ENCODE peak calls at places on chromosome 12, in seven cellular contexts. C is lung; Q is PC-3; A is SK-N-SH; F is K562; E is CD8-positive, alpha-beta T cell; Y is psoas muscle. H is an unnamed sample.
A peak's percentile ranks its signal among the peaks of the same experiment; 100 is the strongest.

GRCh38 chr12:105414088-105414487 is 83.6 kb downstream of the C12orf75 start:
- DNase-seq in Y (no peak), A (no peak), Q (no peak), F (no peak), C (no peak), E (no peak), H (no peak)

GRCh38 chr12:55875704-55876103 is 33.0 kb upstream of the MMP19 start:
- DNase-seq in Q (no peak), A (no peak), F (no peak), E (no peak), C (no peak), Y (no peak), H (no peak)

GRCh38 chr12:32083489-32083888 is 23.2 kb upstream of the BICD1 start:
- DNase-seq in Q (peak; percentile 59), F (no peak), C (no peak), A (no peak), Y (no peak), E (no peak), H (no peak)

GRCh38 chr12:62827855-62828254 is 107.1 kb downstream of the PPM1H start:
- DNase-seq in C (no peak), F (no peak), E (no peak), Q (no peak), A (no peak), Y (no peak), H (no peak)

GRCh38 chr12:4025420-4026358 is 152.5 kb upstream of the PARP11 start:
- DNase-seq in Q (no peak), C (no peak), Y (no peak), E (no peak), F (no peak), A (no peak), H (no peak)

GRCh38 chr12:102480401-102480800 is at the start of gene IGF1:
- DNase-seq in A (no peak), F (peak; percentile 65), E (no peak), C (no peak), Y (no peak), Q (no peak), H (no peak)

GRCh38 chr12:113980537-113981337 is 14.6 kb upstream of the RBM19 start:
- DNase-seq in E (no peak), A (peak; percentile 57), C (no peak), Y (no peak), Q (peak; percentile 80), F (peak; percentile 62), H (no peak)

GRCh38 chr12:55972906-55973597 is 826 bp upstream of the RAB5B start:
- DNase-seq in Q (no peak), F (no peak), C (no peak), A (no peak), Y (no peak), E (no peak), H (no peak)

GRCh38 chr12:51070004-51070403 is 13.4 kb downstream of the CSRNP2 start:
- DNase-seq in C (peak; percentile 46), Y (no peak), A (no peak), Q (no peak), F (no peak), E (no peak), H (no peak)

GRCh38 chr12:71636704-71637115 is 26.9 kb downstream of the ZFC3H1 start:
- DNase-seq in C (no peak), A (peak; percentile 53), Q (peak; percentile 84), Y (no peak), E (no peak), F (peak; percentile 50), H (no peak)

GRCh38 chr12:113781415-113782198 is 184.5 kb downstream of the RBM19 start:
- DNase-seq in Y (no peak), E (no peak), C (no peak), Q (peak; percentile 80), A (no peak), F (no peak), H (no peak)

GRCh38 chr12:2958432-2959193 is 584 bp upstream of the TEAD4 start:
- DNase-seq in Q (peak; percentile 80), F (peak; percentile 90), E (no peak), A (peak; percentile 89), C (peak; percentile 70), Y (peak; percentile 72), H (no peak)

GRCh38 chr12:12718853-12719252 is 1.7 kb downstream of the CDKN1B start:
- DNase-seq in A (no peak), C (no peak), E (no peak), Y (no peak), Q (peak; percentile 10), F (no peak), H (peak; percentile 44)

GRCh38 chr12:15526033-15526432 is 203.7 kb downstream of the PTPRO start:
- DNase-seq in C (no peak), Q (no peak), A (no peak), Y (no peak), F (no peak), E (no peak), H (no peak)

GRCh38 chr12:81692008-81692407 is 67.1 kb downstream of the PPFIA2 start:
- DNase-seq in E (no peak), C (peak; percentile 34), Y (no peak), F (no peak), A (no peak), Q (no peak), H (no peak)

GRCh38 chr12:116614194-116614885 is 55.2 kb downstream of the MAP1LC3B2 start:
- DNase-seq in C (no peak), A (no peak), Y (no peak), F (no peak), E (no peak), Q (peak; percentile 39), H (no peak)

GRCh38 chr12:61808856-61809255 is 451.3 kb upstream of the USP15 start:
- DNase-seq in C (no peak), A (no peak), E (no peak), Q (peak; percentile 9), F (no peak), Y (no peak), H (no peak)

DNA sequence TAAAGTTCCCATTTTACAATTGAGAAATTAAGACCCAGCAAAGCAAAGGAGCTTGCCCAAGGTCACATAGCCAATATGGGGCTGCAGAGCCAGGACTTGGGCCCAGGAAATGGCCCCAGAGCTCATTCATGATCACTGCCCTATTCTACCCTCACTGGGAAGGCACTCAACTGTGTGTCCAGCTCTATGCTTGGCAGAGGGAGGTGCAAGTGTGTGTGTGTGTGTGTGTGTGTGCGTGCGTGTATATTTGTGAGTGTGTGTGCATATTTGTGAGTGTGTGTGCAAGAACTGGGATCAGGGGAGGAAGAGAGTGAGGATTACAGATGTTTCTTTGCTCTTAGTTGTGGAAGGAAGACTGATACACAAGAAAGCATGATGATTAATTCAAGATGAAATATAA is 151.2 kb upstream of the CRY1 start:
- DNase-seq in Y (no peak), A (no peak), C (no peak), E (no peak), F (no peak), Q (no peak), H (no peak)
- H3K27me3 ChIP-seq in Y (no peaks in the 10 kb centered on the region), A (no peaks in the 10 kb centered on the region), C (no peaks in the 10 kb centered on the region), E (no peaks in the 10 kb centered on the region), F (no peaks in the 10 kb centered on the region), Q (no peaks in the 10 kb centered on the region), H (no peaks in the 10 kb centered on the region)

DNA sequence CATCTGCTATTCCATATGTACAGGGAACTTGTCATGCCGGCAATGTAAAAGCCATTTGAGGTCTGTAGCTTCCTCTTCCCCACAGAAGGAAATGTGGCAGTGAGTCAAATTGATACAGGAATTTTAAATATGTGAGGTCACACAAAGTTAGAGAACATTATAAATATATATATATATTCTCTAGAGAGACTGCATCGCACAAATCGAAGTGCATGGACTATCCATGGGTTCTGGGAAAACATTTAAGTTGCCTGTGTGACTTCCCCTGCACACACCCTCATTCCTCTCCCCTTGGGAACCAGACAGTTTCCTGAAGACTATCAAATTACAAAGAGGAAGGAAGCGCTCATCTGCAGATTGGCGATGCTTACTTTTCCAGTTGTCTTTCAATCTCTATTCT is 100.9 kb upstream of the CCDC91 start:
- DNase-seq in E (no peak), C (no peak), Q (peak; percentile 50), F (peak; percentile 20), Y (no peak), A (no peak), H (no peak)
- H3K27ac ChIP-seq in E (no peak overlapping the region), C (no peak overlapping the region), Q (no peak overlapping the region), F (no peak overlapping the region), Y (no peak overlapping the region), A (peak overlapping the region; percentile 52), H (no peak overlapping the region)

GRCh38 chr12:80015660-80016059 is 80.8 kb upstream of the PPP1R12A start:
- DNase-seq in A (no peak), C (no peak), F (no peak), Y (no peak), E (no peak), Q (no peak), H (no peak)

GRCh38 chr12:80017261-80017870 is 82.0 kb upstream of the OTOGL start:
- DNase-seq in A (no peak), C (no peak), E (no peak), Q (no peak), F (no peak), Y (no peak), H (no peak)

GRCh38 chr12:80018119-80018518 is 81.2 kb upstream of the OTOGL start:
- DNase-seq in F (no peak), A (no peak), C (no peak), E (no peak), Q (no peak), Y (no peak), H (no peak)

GRCh38 chr12:80019691-80020090 is 79.6 kb upstream of the OTOGL start:
- DNase-seq in E (no peak), A (no peak), Q (no peak), C (no peak), Y (no peak), F (no peak), H (no peak)

DNA sequence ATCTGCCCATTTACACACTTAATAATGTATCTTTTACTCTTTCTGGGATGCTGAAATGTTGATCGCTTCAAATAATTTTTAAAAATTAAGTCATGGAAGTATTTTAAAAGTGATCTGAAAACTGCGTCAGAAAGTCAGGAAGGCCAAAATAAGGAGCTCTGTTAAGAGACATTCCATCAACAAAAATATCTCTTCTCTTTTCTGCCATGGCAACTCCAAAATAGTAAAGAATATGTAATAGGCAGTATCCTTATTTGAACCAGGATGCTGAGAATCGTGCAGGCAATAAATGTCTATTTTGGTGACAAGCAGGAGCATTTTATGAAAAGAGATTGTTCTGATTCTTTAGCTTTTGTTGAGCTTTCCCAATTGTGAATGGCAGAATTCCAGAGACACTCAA is 81.8 kb upstream of the PPP1R12A start:
- DNase-seq in C (no peak), Y (no peak), E (no peak), F (no peak), A (no peak), Q (no peak), H (no peak)
- H3K4me3 ChIP-seq in C (no peak overlapping the region), Y (no peak overlapping the region), E (no peak overlapping the region), F (no peak overlapping the region), A (no peak overlapping the region), Q (no peak overlapping the region), H (no peak overlapping the region)

DNA sequence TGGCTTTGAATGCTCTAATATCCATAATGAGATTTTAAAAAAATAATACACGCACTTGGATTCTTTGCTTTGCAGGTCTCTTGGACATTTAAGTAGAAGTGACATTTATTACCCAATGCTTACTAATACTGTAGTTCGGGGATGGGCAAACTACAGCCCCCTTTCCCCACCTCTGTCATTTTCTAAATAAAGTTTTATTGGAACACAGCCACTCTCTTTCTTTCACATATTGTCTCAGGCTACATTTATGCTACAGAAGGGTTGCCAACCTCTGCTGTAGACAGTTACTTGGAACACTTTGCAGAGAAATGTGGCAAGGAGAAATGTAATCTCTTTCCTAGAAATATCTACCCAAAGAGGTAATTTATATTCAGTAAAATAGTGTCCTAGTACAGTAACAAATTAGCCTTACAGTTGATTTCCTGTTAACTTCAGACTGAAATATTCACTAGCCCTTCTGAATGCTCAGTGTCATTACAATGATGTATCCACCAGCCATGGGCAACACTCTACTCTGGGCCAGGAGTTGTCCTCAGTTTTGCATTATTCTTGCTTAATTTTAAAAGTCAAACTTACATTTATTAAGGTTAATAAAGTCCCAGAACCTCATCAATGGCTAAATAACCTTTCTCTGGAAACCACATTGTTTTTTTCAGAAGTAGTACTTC is 269.5 kb upstream of the AMIGO2 start:
- DNase-seq in F (no peak), Y (no peak), E (no peak), C (no peak), Q (no peak), A (no peak), H (no peak)
- H3K27me3 ChIP-seq in F (no peaks in the 10 kb centered on the region), Y (no peaks in the 10 kb centered on the region), E (no peaks in the 10 kb centered on the region), C (no peaks in the 10 kb centered on the region), Q (no peaks in the 10 kb centered on the region), A (peaks cover 22% of the 10 kb centered on the region), H (no peaks in the 10 kb centered on the region)